ENCODE peak calls at places on chromosomes 4 and X, in eight cellular contexts. X is omental fat pad, I is fibroblast of lung, Z is neural progenitor cell, K is endothelial cell, Y is IMR-90, O is glutamatergic neuron, L is GM20000. F is an unnamed sample.

GRCh38 chrX:129188223-129188622 is 335.1 kb downstream of the SMARCA1 start:
- DNase-seq in X (no peak), I (no peak), Z (peak), K (no peak), Y (no peak), O (no peak), L (no peak), F (no peak)

GRCh38 chr4:55318135-55318534 is 27.9 kb upstream of the SRD5A3 start:
- DNase-seq in X (no peak), I (peak), Z (no peak), K (no peak), Y (no peak), O (no peak), L (no peak), F (no peak)

GRCh38 chrX:10326578-10326977 is 169.8 kb downstream of the CLCN4 start:
- DNase-seq in X (no peak), I (no peak), Z (peak), K (no peak), Y (peak), O (no peak), L (no peak), F (no peak)

GRCh38 chrX:69988955-69989394 is 60.8 kb downstream of the AWAT2 start:
- DNase-seq in X (no peak), I (no peak), Z (no peak), K (no peak), Y (no peak), O (no peak), L (no peak), F (no peak)

GRCh38 chrX:41333744-41333993 is 293 bp upstream of the DDX3X start:
- DNase-seq in X (peak), I (peak), Z (peak), K (no peak), Y (peak), O (peak), L (peak), F (no peak)

GRCh38 chrX:3449287-3449686 is 102.8 kb upstream of the MXRA5 start:
- DNase-seq in X (no peak), I (peak), Z (no peak), K (no peak), Y (no peak), O (no peak), L (no peak), F (no peak)

GRCh38 chrX:10582945-10583344 is 37.4 kb downstream of the MID1 start:
- DNase-seq in X (no peak), I (peak), Z (no peak), K (no peak), Y (peak), O (no peak), L (no peak), F (no peak)

GRCh38 chr4:109912706-109913621 is at the start of gene EGF:
- DNase-seq in X (no peak), I (peak), Z (peak), K (no peak), Y (peak), O (no peak), L (no peak), F (no peak)

GRCh38 chr4:102585329-102585728 is 84.2 kb downstream of the NFKB1 start:
- DNase-seq in X (no peak), I (no peak), Z (no peak), K (no peak), Y (peak), O (no peak), L (no peak), F (no peak)

GRCh38 chrX:41922694-41923171 is 621 bp downstream of the CASK start:
- DNase-seq in X (no peak), I (peak), Z (peak), K (peak), Y (no peak), O (peak), L (no peak), F (no peak)

GRCh38 chr4:128512161-128512560 is 224.5 kb upstream of the PGRMC2 start:
- DNase-seq in X (no peak), I (no peak), Z (no peak), K (no peak), Y (no peak), O (no peak), L (no peak), F (no peak)

GRCh38 chr4:68348577-68348976 is 1.3 kb downstream of the YTHDC1 start:
- DNase-seq in X (no peak), I (no peak), Z (peak), K (no peak), Y (no peak), O (no peak), L (no peak), F (no peak)

GRCh38 chr4:62431513-62431912 is 1231.4 kb downstream of the ADGRL3 start:
- DNase-seq in X (no peak), I (no peak), Z (no peak), K (no peak), Y (no peak), O (peak), L (no peak), F (no peak)

GRCh38 chr4:48191758-48192157 is 57.7 kb upstream of the TXK start:
- DNase-seq in X (no peak), I (no peak), Z (no peak), K (no peak), Y (no peak), O (no peak), L (no peak), F (no peak)

GRCh38 chr4:26081795-26082498 is 167.9 kb downstream of the SMIM20 start:
- DNase-seq in X (no peak), I (peak), Z (peak), K (no peak), Y (peak), O (no peak), L (no peak), F (no peak)

GRCh38 chr4:102663073-102663472 is 97.7 kb downstream of the MANBA start:
- DNase-seq in X (no peak), I (peak), Z (no peak), K (no peak), Y (peak), O (no peak), L (no peak), F (no peak)

GRCh38 chr4:11073621-11074051 is 355.1 kb downstream of the HS3ST1 start:
- DNase-seq in X (no peak), I (peak), Z (no peak), K (no peak), Y (no peak), O (no peak), L (no peak), F (no peak)

GRCh38 chr4:15805583-15806517 is 27.7 kb downstream of the CD38 start:
- DNase-seq in X (no peak), I (peak), Z (peak), K (peak), Y (peak), O (no peak), L (peak), F (no peak)

GRCh38 chrX:54785901-54786300 is 12.2 kb downstream of the ITIH6 start:
- DNase-seq in X (no peak), I (no peak), Z (peak), K (peak), Y (no peak), O (peak), L (peak), F (no peak)

GRCh38 chrX:82627568-82627967 is 880.5 kb upstream of the POU3F4 start:
- DNase-seq in X (no peak), I (no peak), Z (no peak), K (no peak), Y (no peak), O (no peak), L (no peak), F (no peak)

GRCh38 chrX:111652719-111653118 is 28.3 kb upstream of the ALG13 start:
- DNase-seq in X (no peak), I (no peak), Z (peak), K (no peak), Y (no peak), O (no peak), L (no peak), F (no peak)

GRCh38 chrX:79169484-79169883 is 25.0 kb downstream of the GPR174 start:
- DNase-seq in X (no peak), I (no peak), Z (no peak), K (no peak), Y (no peak), O (no peak), L (no peak), F (no peak)

GRCh38 chr4:54525602-54526001 is 132.2 kb upstream of the KIT start:
- DNase-seq in X (no peak), I (peak), Z (no peak), K (no peak), Y (peak), O (no peak), L (no peak), F (no peak)

GRCh38 chrX:131747173-131747572 is 203.3 kb downstream of the OR13H1 start:
- DNase-seq in X (no peak), I (peak), Z (no peak), K (no peak), Y (peak), O (no peak), L (no peak), F (no peak)

GRCh38 chr4:106707776-106708603 is 328.1 kb downstream of the DKK2 start:
- DNase-seq in X (no peak), I (peak), Z (no peak), K (no peak), Y (no peak), O (no peak), L (no peak), F (no peak)

GRCh38 chr4:65918217-65918616 is 247.9 kb upstream of the EPHA5 start:
- DNase-seq in X (no peak), I (peak), Z (peak), K (no peak), Y (no peak), O (no peak), L (no peak), F (no peak)

GRCh38 chr4:113758361-113758760 is 3.2 kb downstream of the CAMK2D start:
- DNase-seq in X (no peak), I (peak), Z (no peak), K (no peak), Y (peak), O (no peak), L (no peak), F (no peak)

GRCh38 chrX:46330981-46331380 is 214.2 kb downstream of the ZNF674 start:
- DNase-seq in X (no peak), I (no peak), Z (no peak), K (no peak), Y (no peak), O (no peak), L (no peak), F (no peak)

GRCh38 chr4:69951602-69952001 is 13.9 kb downstream of the CSN2 start:
- DNase-seq in X (no peak), I (peak), Z (no peak), K (no peak), Y (no peak), O (no peak), L (no peak), F (no peak)

GRCh38 chrX:85309717-85310116 is 65.9 kb downstream of the ZNF711 start:
- DNase-seq in X (no peak), I (no peak), Z (peak), K (no peak), Y (no peak), O (no peak), L (no peak), F (no peak)

GRCh38 chr4:118746251-118746919 is 61.2 kb downstream of the METTL14 start:
- DNase-seq in X (no peak), I (no peak), Z (no peak), K (no peak), Y (no peak), O (no peak), L (no peak), F (no peak)

DNA sequence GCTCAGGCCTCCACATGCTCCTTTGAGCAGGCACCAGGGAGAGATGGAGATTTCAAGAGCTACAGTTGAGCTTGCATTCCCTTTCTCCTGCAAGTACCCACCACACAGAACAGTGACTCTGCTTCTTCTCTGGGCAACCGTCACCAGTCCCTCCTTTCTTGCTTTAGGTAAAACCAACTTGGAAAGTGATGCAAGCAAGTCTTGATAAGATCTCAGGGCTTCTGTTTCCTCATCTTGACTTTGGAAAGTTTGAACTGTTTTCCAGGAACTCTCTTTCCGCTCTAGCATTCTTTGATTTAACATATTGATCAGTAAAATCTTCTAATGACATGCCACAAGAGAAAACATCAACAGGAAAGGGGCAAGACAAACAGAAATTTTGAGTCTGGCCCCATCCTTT is 73.7 kb downstream of the USP46 start:
- DNase-seq in X (no peak), I (no peak), Z (no peak), K (no peak), Y (no peak), O (no peak), L (no peak), F (no peak)
- TF ChIP-seq CTCF in X (no peak), I (no peak), Z (no peak), K (no peak), Y (no peak), O (no peak), L (no peak), F (no peak)

GRCh38 chr4:169009281-169010124 is 552 bp downstream of the CBR4 start:
- DNase-seq in X (peak), I (peak), Z (peak), K (peak), Y (peak), O (peak), L (peak), F (peak)
- TF ChIP-seq CTCF in X (no peak), I (peak), Z (peak), K (peak), Y (peak), O (peak), L (no peak), F (no peak)

GRCh38 chrX:40316502-40316901 is 218.7 kb upstream of the BCOR start:
- DNase-seq in X (no peak), I (no peak), Z (no peak), K (no peak), Y (no peak), O (no peak), L (no peak), F (no peak)

GRCh38 chrX:40318076-40318475 is 220.3 kb upstream of the BCOR start:
- DNase-seq in X (no peak), I (no peak), Z (no peak), K (no peak), Y (no peak), O (no peak), L (no peak), F (no peak)

GRCh38 chrX:40313269-40313668 is 215.5 kb upstream of the BCOR start:
- DNase-seq in X (no peak), I (no peak), Z (no peak), K (no peak), Y (no peak), O (no peak), L (no peak), F (no peak)

GRCh38 chrX:40310016-40310415 is 212.3 kb upstream of the BCOR start:
- DNase-seq in X (no peak), I (no peak), Z (no peak), K (no peak), Y (no peak), O (no peak), L (no peak), F (no peak)

GRCh38 chrX:40314070-40314469 is 216.3 kb upstream of the BCOR start:
- DNase-seq in X (no peak), I (no peak), Z (peak), K (no peak), Y (no peak), O (no peak), L (no peak), F (no peak)
- TF ChIP-seq CTCF in X (no peak), I (no peak), Z (peak), K (no peak), Y (no peak), O (no peak), L (no peak), F (no peak)

GRCh38 chr4:73922766-73923630 is 53.8 kb downstream of the CXCL1 start:
- DNase-seq in X (no peak), I (peak), Z (no peak), K (no peak), Y (peak), O (no peak), L (no peak), F (no peak)
- TF ChIP-seq CTCF in X (no peak), I (peak), Z (peak), K (no peak), Y (peak), O (no peak), L (no peak), F (no peak)

GRCh38 chr4:99457270-99457669 is 22.1 kb upstream of the ADH7 start:
- DNase-seq in X (no peak), I (no peak), Z (peak), K (no peak), Y (no peak), O (no peak), L (no peak), F (no peak)
- TF ChIP-seq CTCF in X (no peak), I (peak), Z (peak), K (no peak), Y (peak), O (no peak), L (no peak), F (no peak)

DNA sequence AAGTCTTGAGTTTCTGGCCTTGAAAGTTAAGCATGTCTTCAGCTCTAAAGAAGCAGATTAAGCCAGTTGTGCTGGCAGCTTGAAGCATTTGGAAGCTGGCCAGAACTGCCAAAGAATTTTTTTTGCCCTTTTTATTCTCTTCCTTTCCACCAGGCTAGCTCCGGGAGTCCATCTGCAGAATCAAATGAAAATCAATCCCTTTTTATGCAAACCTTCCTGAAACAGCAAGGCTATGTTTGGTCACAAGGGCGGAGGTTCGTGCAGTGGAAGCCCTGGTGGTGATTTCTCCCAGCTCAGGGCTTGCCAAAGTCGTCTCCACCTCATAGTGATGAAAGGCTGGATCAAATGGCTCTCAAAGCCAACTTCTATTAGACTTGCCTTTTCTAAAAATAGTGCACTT is 21.6 kb upstream of the C4orf54 start:
- DNase-seq in X (no peak), I (no peak), Z (no peak), K (no peak), Y (no peak), O (no peak), L (no peak), F (no peak)
- TF ChIP-seq CTCF in X (no peak), I (no peak), Z (no peak), K (no peak), Y (no peak), O (no peak), L (no peak), F (no peak)

DNA sequence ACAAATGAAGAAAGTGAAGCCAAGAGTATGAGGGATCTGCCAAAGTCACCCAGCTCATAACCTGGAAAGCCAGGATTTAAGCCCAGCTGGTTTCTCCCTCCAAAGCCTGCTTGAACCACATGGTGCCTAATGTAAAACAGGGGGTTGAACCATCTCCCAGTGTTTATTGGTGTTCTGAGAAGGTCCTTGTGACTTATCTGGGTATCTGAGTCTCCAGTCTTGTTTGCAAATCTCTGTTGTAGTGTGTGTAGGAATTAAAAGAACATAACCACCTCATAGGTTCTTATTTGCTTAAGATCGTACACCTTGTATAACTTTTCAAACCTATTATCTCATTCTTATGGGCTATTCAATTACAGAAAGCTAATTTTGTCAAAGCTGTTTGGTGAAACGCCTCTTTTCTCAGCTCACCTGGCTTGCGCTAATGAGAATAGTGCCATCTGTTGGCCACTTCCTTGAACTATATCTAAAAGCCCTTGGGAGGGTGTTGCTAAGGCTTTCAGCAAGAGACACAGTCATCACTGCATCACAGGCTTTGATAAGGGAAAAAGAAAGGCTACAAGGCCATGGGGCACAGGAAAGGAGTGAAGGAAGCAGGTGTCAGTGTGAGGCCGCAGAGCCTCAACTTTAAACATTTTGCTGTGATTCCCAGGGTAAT is 34.0 kb downstream of the ETDB start:
- DNase-seq in X (no peak), I (peak), Z (peak), K (peak), Y (peak), O (no peak), L (peak), F (no peak)
- TF ChIP-seq CTCF in X (no peak), I (peak), Z (peak), K (peak), Y (peak), O (peak), L (peak), F (peak)

DNA sequence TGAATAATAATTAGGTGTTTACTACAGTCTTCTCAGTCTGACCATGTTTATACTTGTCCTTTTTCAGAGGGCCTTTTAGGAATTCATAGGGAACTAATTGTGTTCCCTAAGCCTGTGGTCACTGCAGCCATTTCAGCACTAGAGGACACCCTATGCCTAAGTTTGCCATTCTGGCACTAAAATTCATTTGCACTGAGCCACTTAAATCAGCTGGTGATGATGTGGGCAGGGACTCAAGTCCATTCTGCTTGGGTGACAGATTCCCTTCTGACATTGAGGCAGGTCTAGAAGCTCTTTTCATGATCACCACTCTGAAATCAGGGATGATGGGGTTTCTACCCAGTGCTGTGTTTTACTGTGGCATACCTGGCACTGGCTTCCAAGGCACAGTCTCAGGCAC is 1178.9 kb upstream of the DIAPH2 start:
- DNase-seq in X (no peak), I (no peak), Z (peak), K (peak), Y (no peak), O (no peak), L (no peak), F (no peak)
- TF ChIP-seq CTCF in X (no peak), I (no peak), Z (peak), K (no peak), Y (no peak), O (no peak), L (no peak), F (no peak)

GRCh38 chr4:129532573-129532972 is 436.6 kb downstream of the C4orf33 start:
- DNase-seq in X (no peak), I (no peak), Z (no peak), K (no peak), Y (no peak), O (no peak), L (no peak), F (no peak)

GRCh38 chr4:129526812-129527211 is 430.9 kb downstream of the C4orf33 start:
- DNase-seq in X (no peak), I (no peak), Z (no peak), K (no peak), Y (no peak), O (no peak), L (no peak), F (no peak)
- TF ChIP-seq CTCF in X (no peak), I (no peak), Z (peak), K (no peak), Y (no peak), O (no peak), L (no peak), F (peak)

GRCh38 chrX:151713859-151714258 is 2.0 kb upstream of the FATE1 start:
- DNase-seq in X (no peak), I (peak), Z (peak), K (peak), Y (no peak), O (peak), L (peak), F (no peak)

GRCh38 chrX:151710457-151710856 is 5.4 kb upstream of the FATE1 start:
- DNase-seq in X (no peak), I (no peak), Z (no peak), K (no peak), Y (no peak), O (no peak), L (no peak), F (no peak)

GRCh38 chrX:151711154-151711553 is 4.7 kb upstream of the FATE1 start:
- DNase-seq in X (no peak), I (no peak), Z (no peak), K (no peak), Y (no peak), O (no peak), L (no peak), F (no peak)

GRCh38 chrX:151711787-151712186 is 4.0 kb upstream of the FATE1 start:
- DNase-seq in X (no peak), I (no peak), Z (no peak), K (no peak), Y (no peak), O (no peak), L (no peak), F (no peak)

GRCh38 chrX:151712253-151712652 is 3.6 kb upstream of the FATE1 start:
- DNase-seq in X (no peak), I (no peak), Z (no peak), K (no peak), Y (no peak), O (no peak), L (no peak), F (no peak)
- TF ChIP-seq CTCF in X (no peak), I (no peak), Z (no peak), K (no peak), Y (no peak), O (no peak), L (no peak), F (no peak)